ENCODE peak calls at places on chromosome 7, in seven cellular contexts. J is cardiac fibroblast, E is GM12865, X is fibroblast of mammary gland, B is AG04450, P is psoas muscle, I is H9. M is an unnamed sample.

GRCh38 chr7:130831817-130832481 is 97.9 kb upstream of the KLF14 start:
- DNase-seq in J (peak), E (peak), X (peak), B (no peak), P (no peak), I (no peak), M (no peak)

GRCh38 chr7:44140341-44140740 is 791 bp downstream of the MYL7 start:
- DNase-seq in J (no peak), E (no peak), X (no peak), B (no peak), P (no peak), I (no peak), M (no peak)

GRCh38 chr7:108448777-108449576 is 7.3 kb downstream of the NRCAM start:
- DNase-seq in J (no peak), E (no peak), X (no peak), B (no peak), P (no peak), I (no peak), M (no peak)

GRCh38 chr7:50363327-50364060 is 59.0 kb downstream of the IKZF1 start:
- DNase-seq in J (no peak), E (no peak), X (no peak), B (no peak), P (no peak), I (no peak), M (no peak)

GRCh38 chr7:435518-436366 is 83.9 kb downstream of the PDGFA start:
- DNase-seq in J (peak), E (no peak), X (peak), B (no peak), P (peak), I (no peak), M (no peak)

GRCh38 chr7:41886257-41886905 is 183.5 kb upstream of the INHBA start:
- DNase-seq in J (peak), E (no peak), X (peak), B (peak), P (peak), I (no peak), M (no peak)

GRCh38 chr7:119175916-119176627 is 951.6 kb downstream of the ANKRD7 start:
- DNase-seq in J (peak), E (peak), X (peak), B (peak), P (no peak), I (peak), M (no peak)

GRCh38 chr7:98557538-98558031 is 59.5 kb upstream of the NPTX2 start:
- DNase-seq in J (no peak), E (no peak), X (no peak), B (no peak), P (no peak), I (no peak), M (no peak)

GRCh38 chr7:131170440-131171105 is 157.1 kb upstream of the MKLN1 start:
- DNase-seq in J (peak), E (no peak), X (peak), B (no peak), P (no peak), I (no peak), M (no peak)

GRCh38 chr7:148809856-148810255 is 74.2 kb downstream of the EZH2 start:
- DNase-seq in J (no peak), E (no peak), X (no peak), B (no peak), P (no peak), I (peak), M (no peak)

GRCh38 chr7:15561840-15562239 is at the start of gene AGMO:
- DNase-seq in J (peak), E (no peak), X (peak), B (no peak), P (peak), I (no peak), M (no peak)

GRCh38 chr7:108097703-108098102 is 32.5 kb downstream of the LAMB4 start:
- DNase-seq in J (peak), E (peak), X (no peak), B (no peak), P (no peak), I (no peak), M (no peak)

GRCh38 chr7:25557379-25557916 is 329.2 kb upstream of the NPVF start:
- DNase-seq in J (no peak), E (no peak), X (no peak), B (no peak), P (no peak), I (no peak), M (no peak)

GRCh38 chr7:54841772-54842707 is 83.0 kb upstream of the SEC61G start:
- DNase-seq in J (peak), E (peak), X (peak), B (peak), P (no peak), I (peak), M (no peak)

GRCh38 chr7:22885824-22886255 is 63.2 kb upstream of the TOMM7 start:
- DNase-seq in J (peak), E (peak), X (peak), B (no peak), P (no peak), I (no peak), M (no peak)

GRCh38 chr7:121020243-121020642 is 31.7 kb downstream of the CPED1 start:
- DNase-seq in J (peak), E (no peak), X (peak), B (no peak), P (no peak), I (no peak), M (no peak)

GRCh38 chr7:2522780-2523433 is 3.3 kb downstream of the LFNG start:
- DNase-seq in J (peak), E (no peak), X (peak), B (no peak), P (no peak), I (peak), M (no peak)

GRCh38 chr7:94395141-94396041 is 696 bp downstream of the COL1A2 start:
- DNase-seq in J (peak), E (peak), X (peak), B (peak), P (no peak), I (peak), M (no peak)

GRCh38 chr7:106064329-106064728 is 47.8 kb downstream of the SYPL1 start:
- DNase-seq in J (no peak), E (no peak), X (no peak), B (no peak), P (no peak), I (no peak), M (no peak)

GRCh38 chr7:73451780-73452398 is 18.3 kb downstream of the FZD9 start:
- DNase-seq in J (peak), E (peak), X (peak), B (peak), P (no peak), I (no peak), M (no peak)

GRCh38 chr7:83415840-83416239 is 233.1 kb downstream of the SEMA3E start:
- DNase-seq in J (no peak), E (no peak), X (no peak), B (no peak), P (no peak), I (no peak), M (no peak)

GRCh38 chr7:16421333-16422099 is at the start of gene CRPPA:
- DNase-seq in J (peak), E (no peak), X (peak), B (no peak), P (peak), I (peak), M (no peak)

GRCh38 chr7:133550811-133551210 is 297.9 kb downstream of the EXOC4 start:
- DNase-seq in J (no peak), E (no peak), X (no peak), B (no peak), P (no peak), I (no peak), M (no peak)

GRCh38 chr7:80622531-80622930 is 15.9 kb upstream of the CD36 start:
- DNase-seq in J (peak), E (no peak), X (peak), B (peak), P (no peak), I (no peak), M (no peak)

GRCh38 chr7:90119178-90119971 is 34.9 kb upstream of the STEAP1 start:
- DNase-seq in J (peak), E (no peak), X (peak), B (no peak), P (peak), I (peak), M (no peak)

GRCh38 chr7:155166673-155167370 is 96.7 kb downstream of the HTR5A start:
- DNase-seq in J (no peak), E (peak), X (peak), B (peak), P (peak), I (no peak), M (no peak)

GRCh38 chr7:151126500-151127137 is 40.3 kb downstream of the AGAP3 start:
- DNase-seq in J (no peak), E (no peak), X (no peak), B (no peak), P (no peak), I (no peak), M (no peak)

GRCh38 chr7:87173456-87173855 is 21.2 kb downstream of the DMTF1 start:
- DNase-seq in J (no peak), E (no peak), X (no peak), B (no peak), P (no peak), I (no peak), M (no peak)

GRCh38 chr7:29496355-29497020 is 67.1 kb upstream of the PRR15 start:
- DNase-seq in J (no peak), E (no peak), X (no peak), B (no peak), P (no peak), I (no peak), M (no peak)

GRCh38 chr7:87735360-87735759 is 107.2 kb downstream of the RUNDC3B start:
- DNase-seq in J (peak), E (no peak), X (peak), B (no peak), P (no peak), I (no peak), M (no peak)

GRCh38 chr7:6648066-6648814 is 11.1 kb downstream of the ZNF316 start:
- DNase-seq in J (no peak), E (no peak), X (no peak), B (no peak), P (no peak), I (no peak), M (no peak)

GRCh38 chr7:94396044-94396443 is 1.3 kb downstream of the COL1A2 start:
- DNase-seq in J (peak), E (no peak), X (peak), B (peak), P (no peak), I (no peak), M (no peak)

GRCh38 chr7:44073664-44074348 is 8.4 kb upstream of the PGAM2 start:
- DNase-seq in J (peak), E (peak), X (peak), B (no peak), P (peak), I (peak), M (peak)

GRCh38 chr7:128858380-128859231 is 4.0 kb upstream of the ATP6V1F start:
- DNase-seq in J (no peak), E (no peak), X (no peak), B (no peak), P (peak), I (no peak), M (no peak)

GRCh38 chr7:4162845-4163564 is 519.1 kb upstream of the FOXK1 start:
- DNase-seq in J (no peak), E (no peak), X (no peak), B (no peak), P (peak), I (no peak), M (no peak)

GRCh38 chr7:43723002-43723331 is 6.4 kb downstream of the COA1 start:
- DNase-seq in J (no peak), E (no peak), X (no peak), B (no peak), P (no peak), I (no peak), M (no peak)

GRCh38 chr7:70506463-70506862 is 625.5 kb upstream of the GALNT17 start:
- DNase-seq in J (no peak), E (peak), X (peak), B (no peak), P (no peak), I (peak), M (no peak)
- TF ChIP-seq CTCF in J (no peak), E (peak), X (peak), B (no peak), P (no peak), I (peak), M (no peak)

GRCh38 chr7:101330011-101330484 is 8.4 kb upstream of the IFT22 start:
- DNase-seq in J (no peak), E (no peak), X (no peak), B (no peak), P (no peak), I (no peak), M (no peak)
- TF ChIP-seq CTCF in J (no peak), E (no peak), X (no peak), B (no peak), P (no peak), I (no peak), M (no peak)

GRCh38 chr7:47893238-47893637 is 55.0 kb downstream of the PKD1L1 start:
- DNase-seq in J (no peak), E (peak), X (peak), B (no peak), P (no peak), I (peak), M (no peak)
- TF ChIP-seq CTCF in J (peak), E (peak), X (peak), B (peak), P (no peak), I (peak), M (no peak)

GRCh38 chr7:56175086-56175760 is 59.0 kb upstream of the NUPR2 start:
- DNase-seq in J (no peak), E (no peak), X (no peak), B (no peak), P (peak), I (no peak), M (no peak)
- TF ChIP-seq CTCF in J (no peak), E (no peak), X (no peak), B (no peak), P (no peak), I (no peak), M (no peak)

GRCh38 chr7:143321242-143321641 is 5.3 kb downstream of the CLCN1 start:
- DNase-seq in J (no peak), E (no peak), X (no peak), B (no peak), P (no peak), I (no peak), M (no peak)

GRCh38 chr7:143323650-143324049 is 7.7 kb downstream of the CLCN1 start:
- DNase-seq in J (no peak), E (no peak), X (no peak), B (no peak), P (no peak), I (no peak), M (no peak)

GRCh38 chr7:143320620-143321019 is 4.7 kb downstream of the CLCN1 start:
- DNase-seq in J (no peak), E (no peak), X (no peak), B (no peak), P (no peak), I (no peak), M (no peak)

GRCh38 chr7:143322646-143323343 is 6.9 kb downstream of the CLCN1 start:
- DNase-seq in J (no peak), E (no peak), X (peak), B (no peak), P (peak), I (no peak), M (no peak)

GRCh38 chr7:143321734-143322133 is 5.8 kb downstream of the CLCN1 start:
- DNase-seq in J (peak), E (no peak), X (no peak), B (no peak), P (peak), I (no peak), M (no peak)
- TF ChIP-seq CTCF in J (peak), E (no peak), X (no peak), B (no peak), P (no peak), I (peak), M (no peak)

M was measured in activated B cell treated with CpG ODN at 0.5 μM for 24 hours.